ENCODE peak calls at places on chromosomes 6 and 20, in ten cellular contexts. L, F, S, E, R, H, C, O, V and Z are unnamed samples.

GRCh38 chr6:71906813-71907212 is 20.5 kb downstream of the RIMS1 start:
- DNase-seq in F (no peak), H (no peak), S (no peak), O (no peak), C (no peak), L (no peak), E (no peak), R (no peak), V (no peak), Z (no peak)

GRCh38 chr6:141664744-141665143 is 468.0 kb upstream of the GJE1 start:
- DNase-seq in R (no peak), C (no peak), S (no peak), L (no peak), E (no peak), V (no peak), F (no peak), H (no peak), O (no peak), Z (no peak)

GRCh38 chr6:25054469-25054868 is 118.7 kb upstream of the RIPOR2 start:
- DNase-seq in F (no peak), O (no peak), V (peak), L (peak), S (no peak), R (no peak), E (peak), C (no peak), H (peak), Z (no peak)

GRCh38 chr6:22147983-22148797 is 148.6 kb downstream of the PRL start:
- DNase-seq in S (no peak), F (no peak), L (peak), R (peak), E (peak), C (peak), V (peak), O (no peak), H (peak), Z (peak)

GRCh38 chr20:46712056-46712636 is 2.7 kb downstream of the SLC2A10 start:
- DNase-seq in S (no peak), H (no peak), V (no peak), O (peak), R (no peak), C (no peak), E (no peak), F (no peak), L (no peak), Z (no peak)

GRCh38 chr6:134363323-134364039 is 45.6 kb upstream of the SGK1 start:
- DNase-seq in C (no peak), E (no peak), S (no peak), L (peak), F (no peak), H (peak), O (no peak), R (no peak), V (peak), Z (peak)

GRCh38 chr6:43924222-43924702 is 154.3 kb downstream of the VEGFA start:
- DNase-seq in S (peak), H (peak), R (no peak), E (no peak), F (no peak), C (no peak), V (peak), L (no peak), O (no peak), Z (no peak)

GRCh38 chr6:96899019-96899418 is 1.3 kb upstream of the NDUFAF4 start:
- DNase-seq in F (peak), R (no peak), C (no peak), O (no peak), L (no peak), H (peak), E (peak), V (peak), S (no peak), Z (peak)

GRCh38 chr6:43927525-43928210 is 157.7 kb downstream of the VEGFA start:
- DNase-seq in O (no peak), L (no peak), E (no peak), S (peak), H (no peak), R (peak), C (no peak), V (no peak), F (no peak), Z (no peak)

GRCh38 chr6:100121854-100122609 is 128.0 kb upstream of the MCHR2 start:
- DNase-seq in H (peak), R (no peak), L (no peak), O (no peak), V (no peak), C (no peak), S (no peak), E (no peak), F (no peak), Z (no peak)

GRCh38 chr6:5521322-5521721 is 260.0 kb downstream of the FARS2 start:
- DNase-seq in R (no peak), S (no peak), E (no peak), F (no peak), C (no peak), L (no peak), O (no peak), H (no peak), V (no peak), Z (no peak)

GRCh38 chr6:49541936-49542335 is 8.5 kb upstream of the C6orf141 start:
- DNase-seq in H (no peak), L (no peak), S (no peak), R (no peak), V (no peak), C (no peak), E (no peak), F (no peak), O (no peak), Z (no peak)

GRCh38 chr6:14417377-14417776 is 299.8 kb downstream of the CD83 start:
- DNase-seq in E (no peak), S (no peak), V (no peak), H (no peak), L (no peak), O (no peak), R (no peak), C (no peak), F (no peak), Z (no peak)

GRCh38 chr20:25389858-25390537 is 637 bp downstream of the ABHD12 start:
- DNase-seq in O (peak), S (peak), R (peak), E (peak), C (peak), V (no peak), H (no peak), L (no peak), F (no peak), Z (no peak)

GRCh38 chr6:95364016-95364604 is 213.2 kb upstream of the MANEA start:
- DNase-seq in H (peak), L (no peak), O (no peak), E (no peak), F (peak), C (no peak), V (peak), R (no peak), S (no peak), Z (no peak)

GRCh38 chr6:9100869-9101575 is 665.7 kb upstream of the SLC35B3 start:
- DNase-seq in S (no peak), H (no peak), C (no peak), L (no peak), V (no peak), O (no peak), F (no peak), R (no peak), E (no peak), Z (no peak)

GRCh38 chr6:139927236-139927635 is 552.8 kb upstream of the CITED2 start:
- DNase-seq in E (no peak), V (peak), F (no peak), R (no peak), O (no peak), C (no peak), H (peak), L (peak), S (no peak), Z (peak)

GRCh38 chr6:82978362-82978945 is 87.2 kb downstream of the UBE3D start:
- DNase-seq in R (no peak), E (no peak), S (no peak), C (no peak), H (no peak), F (no peak), L (no peak), V (no peak), O (no peak), Z (no peak)

GRCh38 chr20:5192570-5193431 is 66.0 kb downstream of the CDS2 start:
- DNase-seq in C (no peak), H (no peak), S (no peak), E (no peak), F (peak), V (no peak), R (no peak), L (no peak), O (peak), Z (no peak)

GRCh38 chr20:62735331-62735821 is 26.7 kb downstream of the NTSR1 start:
- DNase-seq in V (no peak), C (no peak), L (no peak), E (no peak), S (no peak), O (peak), R (peak), H (no peak), F (no peak), Z (no peak)

GRCh38 chr20:3798908-3799248 is 2.8 kb downstream of the CDC25B start:
- DNase-seq in F (no peak), H (no peak), S (no peak), O (no peak), L (no peak), V (no peak), C (no peak), R (no peak), E (no peak), Z (peak)

GRCh38 chr20:3796477-3797225 is 541 bp downstream of the CDC25B start:
- DNase-seq in V (no peak), S (no peak), O (no peak), F (peak), R (peak), L (no peak), H (no peak), C (no peak), E (peak), Z (no peak)

GRCh38 chr20:3798405-3798768 is 2.3 kb downstream of the CDC25B start:
- DNase-seq in E (no peak), S (no peak), H (no peak), L (no peak), F (no peak), V (no peak), R (peak), O (no peak), C (no peak), Z (no peak)

GRCh38 chr20:3797226-3797545 is 1.1 kb downstream of the CDC25B start:
- DNase-seq in S (no peak), C (no peak), R (peak), V (no peak), H (no peak), L (no peak), E (no peak), O (no peak), F (no peak), Z (no peak)

GRCh38 chr20:3797592-3798404 is 1.7 kb downstream of the CDC25B start:
- DNase-seq in O (no peak), L (no peak), F (peak), C (no peak), R (peak), H (no peak), S (no peak), V (peak), E (peak), Z (no peak)
- H3K4me3 ChIP-seq in O (no peak), L (peak), F (peak), C (peak), R (no peak), H (peak), S (peak), V (peak), E (peak), Z (peak)

DNA sequence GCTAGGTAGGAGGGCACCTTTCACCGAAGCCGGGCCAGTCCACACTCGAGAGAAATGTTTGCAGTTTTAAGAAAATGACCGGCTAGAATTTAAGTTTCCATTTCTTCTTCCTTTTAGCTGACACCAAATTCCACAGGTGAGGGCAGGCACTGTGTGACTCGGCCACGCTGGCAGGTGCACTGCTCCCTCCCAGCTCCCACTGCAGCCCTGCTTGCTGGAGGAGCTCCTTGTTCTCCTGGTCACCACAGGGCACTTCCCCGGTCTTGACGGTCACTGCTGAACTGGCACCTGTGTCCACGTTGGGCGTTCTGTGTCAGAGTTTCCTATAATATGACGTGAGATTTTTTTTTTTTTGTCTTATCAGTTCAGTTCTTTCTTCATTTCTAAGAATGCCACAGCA is 3.6 kb upstream of the KIF25 start:
- DNase-seq in E (no peak), F (no peak), V (no peak), C (no peak), O (peak), H (no peak), R (no peak), L (no peak), S (no peak), Z (no peak)
- H3K4me3 ChIP-seq in E (no peak), F (no peak), V (no peak), C (no peak), O (no peak), H (no peak), R (no peak), L (no peak), S (no peak), Z (no peak)

GRCh38 chr6:3742426-3743344 is 8.8 kb downstream of the PXDC1 start:
- DNase-seq in O (peak), V (peak), L (no peak), S (peak), F (peak), E (peak), H (peak), C (peak), R (peak), Z (peak)
- H3K4me3 ChIP-seq in O (no peak), V (peak), L (no peak), S (peak), F (no peak), E (no peak), H (peak), C (no peak), R (no peak), Z (no peak)

GRCh38 chr6:11977193-11977592 is 34.9 kb upstream of the HIVEP1 start:
- DNase-seq in C (no peak), S (no peak), R (no peak), O (no peak), E (no peak), V (no peak), F (no peak), L (no peak), H (no peak), Z (no peak)

GRCh38 chr6:11975353-11975977 is 36.6 kb upstream of the HIVEP1 start:
- DNase-seq in S (no peak), F (no peak), V (no peak), R (no peak), C (no peak), E (no peak), H (no peak), L (no peak), O (no peak), Z (no peak)

GRCh38 chr6:11977738-11978137 is 34.4 kb upstream of the HIVEP1 start:
- DNase-seq in R (no peak), S (no peak), O (no peak), C (no peak), H (no peak), V (no peak), F (no peak), E (no peak), L (no peak), Z (no peak)

GRCh38 chr6:11978169-11978987 is 33.7 kb upstream of the HIVEP1 start:
- DNase-seq in S (no peak), F (no peak), C (no peak), E (no peak), R (no peak), O (no peak), H (no peak), L (no peak), V (no peak), Z (no peak)

DNA sequence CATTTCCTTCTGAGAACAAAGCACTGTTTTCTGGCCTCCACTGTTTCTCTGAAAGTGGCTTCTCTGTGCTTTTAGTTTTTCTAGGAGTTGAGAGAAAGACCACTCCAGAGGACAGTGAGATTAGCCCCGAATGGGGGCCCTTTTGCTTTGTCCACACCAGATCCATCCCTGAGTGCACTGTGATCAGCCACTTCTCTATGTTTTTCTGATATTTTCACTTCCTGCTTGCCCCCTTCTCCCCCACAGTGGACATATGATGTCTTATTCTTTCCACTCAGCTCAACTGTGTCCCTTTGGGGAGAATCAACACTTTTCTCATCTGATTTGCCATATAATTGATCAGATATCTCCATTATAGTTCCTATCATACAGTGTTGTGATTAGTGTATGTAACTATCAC is 35.6 kb upstream of the HIVEP1 start:
- DNase-seq in V (no peak), E (no peak), C (no peak), O (no peak), H (no peak), F (no peak), R (no peak), S (no peak), L (no peak), Z (no peak)
- H3K4me3 ChIP-seq in V (no peak), E (no peak), C (no peak), O (no peak), H (no peak), F (no peak), R (no peak), S (no peak), L (no peak), Z (no peak)

DNA sequence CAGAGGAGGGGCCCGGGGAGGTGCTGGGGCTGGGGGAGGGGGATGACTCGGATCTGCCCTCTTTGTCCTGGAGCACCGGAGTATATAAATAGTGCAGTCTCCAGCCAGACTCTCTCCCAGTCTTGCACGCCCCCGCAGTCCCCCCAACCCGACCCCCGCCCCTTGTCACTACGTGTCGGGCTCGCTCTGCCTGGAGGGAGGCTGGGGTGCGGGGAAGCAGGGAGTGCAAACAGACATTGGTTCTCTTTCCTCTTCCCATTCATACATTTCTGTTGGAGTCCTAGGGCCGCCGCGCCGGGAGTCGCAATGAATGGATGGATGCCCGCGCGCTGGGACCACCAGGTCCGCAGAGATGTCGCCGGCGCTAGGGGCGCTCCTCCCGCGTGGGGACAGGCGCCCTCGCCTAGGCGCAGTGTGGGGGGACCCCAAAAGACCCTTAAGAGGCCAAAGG is 179.3 kb downstream of the TBXT start:
- DNase-seq in S (no peak), H (no peak), F (no peak), C (peak), L (no peak), E (no peak), O (no peak), R (no peak), V (no peak), Z (no peak)
- H3K4me3 ChIP-seq in S (peak), H (peak), F (no peak), C (peak), L (peak), E (no peak), O (no peak), R (no peak), V (peak), Z (peak)

GRCh38 chr20:36941403-36941835 is 10.1 kb downstream of the SAMHD1 start:
- DNase-seq in V (no peak), E (no peak), L (no peak), S (no peak), R (no peak), C (peak), O (peak), F (no peak), H (no peak), Z (no peak)
- H3K4me3 ChIP-seq in V (no peak), E (no peak), L (no peak), S (no peak), R (no peak), C (no peak), O (no peak), F (no peak), H (no peak), Z (no peak)

DNA sequence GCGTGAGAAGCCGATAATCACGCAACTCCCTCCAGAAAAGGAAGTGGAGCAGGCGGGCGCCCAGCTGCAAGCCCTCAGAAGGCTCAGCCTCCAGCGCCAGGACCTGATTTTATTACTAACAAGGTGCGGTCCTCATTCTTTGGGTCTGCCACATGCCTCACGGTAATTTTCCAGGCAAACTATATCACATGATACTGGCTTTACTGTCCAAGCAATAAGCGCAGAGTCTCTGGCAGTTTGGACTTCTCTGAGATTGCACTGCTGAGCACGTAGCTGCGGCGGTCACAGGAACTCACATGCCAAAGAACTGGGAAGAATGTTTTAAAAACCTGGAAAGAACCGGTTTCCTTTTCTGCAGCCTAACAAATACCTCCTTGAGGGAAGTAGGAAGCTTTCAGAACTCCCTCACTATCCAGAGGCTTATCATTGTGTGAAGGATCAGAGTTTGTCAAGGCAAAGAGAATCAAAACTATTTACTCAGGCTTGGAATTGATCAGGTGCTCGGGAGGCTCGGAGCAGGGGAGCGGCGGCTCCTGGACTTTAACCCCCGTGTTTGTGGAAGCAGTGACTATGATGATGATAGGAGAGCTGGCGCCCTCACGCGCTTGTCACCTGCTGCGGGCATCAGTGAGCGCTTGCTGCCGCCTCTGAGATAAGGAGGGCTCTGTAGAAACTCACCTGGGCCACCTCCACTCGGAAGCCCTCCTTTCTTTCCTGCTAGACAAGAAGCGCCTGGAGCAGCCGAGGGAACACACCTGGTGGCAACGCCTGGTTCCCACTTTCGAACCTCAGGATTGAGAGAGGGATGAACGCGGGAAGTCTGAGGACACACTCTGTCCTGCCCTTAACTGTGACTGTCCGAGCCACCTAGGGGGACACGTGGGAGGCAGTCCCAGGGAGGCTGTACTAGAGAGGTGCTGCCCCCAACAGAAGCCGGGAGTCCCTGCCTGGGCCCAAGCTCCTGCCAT is 27.2 kb upstream of the SYNJ2 start:
- DNase-seq in E (no peak), L (peak), F (no peak), V (peak), S (no peak), O (peak), C (no peak), H (peak), R (peak), Z (no peak)
- H3K4me3 ChIP-seq in E (no peak), L (peak), F (no peak), V (peak), S (peak), O (no peak), C (no peak), H (peak), R (no peak), Z (peak)

DNA sequence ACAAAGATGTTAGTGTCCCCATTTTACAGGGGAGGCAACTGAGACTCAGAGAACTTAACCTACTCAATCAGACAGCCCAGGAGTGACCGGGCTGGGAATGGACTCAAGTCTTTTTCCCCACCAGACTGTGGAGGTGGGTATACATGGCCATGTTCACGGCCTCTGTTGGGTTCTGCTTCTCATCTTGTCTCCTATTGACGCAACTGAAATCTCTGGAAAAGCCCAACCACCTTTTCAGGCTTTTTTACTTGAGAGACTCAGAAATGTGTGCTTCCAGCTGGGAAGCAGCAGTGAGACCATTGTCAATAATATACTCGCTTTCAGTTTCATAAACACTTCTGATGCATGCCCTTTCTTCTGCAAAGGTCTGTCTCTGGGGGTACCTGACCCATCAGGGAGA is 70.7 kb downstream of the SOBP start:
- DNase-seq in O (no peak), R (no peak), H (peak), C (no peak), F (no peak), V (peak), E (no peak), S (no peak), L (peak), Z (peak)
- H3K4me3 ChIP-seq in O (no peak), R (no peak), H (no peak), C (no peak), F (no peak), V (no peak), E (no peak), S (no peak), L (no peak), Z (no peak)